ENCODE peak calls at places on chromosome 2, in seven cellular contexts. R, U, J, E, W, F and H are unnamed samples.

GRCh38 chr2:149993316-149993715 is 405.7 kb upstream of the MMADHC start:
- DNase-seq in R (peak), U (no peak), J (no peak), E (no peak), W (no peak), F (no peak), H (peak)

GRCh38 chr2:159146930-159147666 is 139.4 kb downstream of the WDSUB1 start:
- DNase-seq in R (no peak), U (peak), J (peak), E (no peak), W (peak), F (peak), H (no peak)

GRCh38 chr2:43143756-43144155 is 82.7 kb downstream of the ZFP36L2 start:
- DNase-seq in R (no peak), U (no peak), J (no peak), E (no peak), W (no peak), F (no peak), H (no peak)

GRCh38 chr2:175676813-175677212 is 325.3 kb downstream of the LNPK start:
- DNase-seq in R (no peak), U (no peak), J (no peak), E (no peak), W (no peak), F (no peak), H (no peak)

GRCh38 chr2:234722176-234722575 is 225.3 kb upstream of the ARL4C start:
- DNase-seq in R (no peak), U (no peak), J (no peak), E (no peak), W (no peak), F (no peak), H (no peak)

GRCh38 chr2:46825958-46826897 is 89.4 kb downstream of the MCFD2 start:
- DNase-seq in R (no peak), U (no peak), J (no peak), E (no peak), W (peak), F (no peak), H (peak)

GRCh38 chr2:153967248-153967973 is 95.7 kb downstream of the GALNT13 start:
- DNase-seq in R (no peak), U (no peak), J (no peak), E (no peak), W (no peak), F (no peak), H (no peak)

GRCh38 chr2:181683518-181684453 is 3.5 kb upstream of the NEUROD1 start:
- DNase-seq in R (no peak), U (no peak), J (no peak), E (no peak), W (no peak), F (no peak), H (no peak)

GRCh38 chr2:184463866-184464248 is 134.5 kb upstream of the ZNF804A start:
- DNase-seq in R (no peak), U (no peak), J (no peak), E (no peak), W (no peak), F (no peak), H (no peak)

GRCh38 chr2:162890690-162891311 is 52.2 kb upstream of the KCNH7 start:
- DNase-seq in R (no peak), U (no peak), J (no peak), E (peak), W (no peak), F (no peak), H (no peak)

GRCh38 chr2:163348843-163349395 is 386.9 kb downstream of the FIGN start:
- DNase-seq in R (no peak), U (no peak), J (no peak), E (no peak), W (peak), F (no peak), H (no peak)

GRCh38 chr2:231397011-231397927 is 1.8 kb downstream of the B3GNT7 start:
- DNase-seq in R (no peak), U (no peak), J (no peak), E (no peak), W (no peak), F (no peak), H (no peak)

GRCh38 chr2:62455957-62456692 is 49.9 kb downstream of the TMEM17 start:
- DNase-seq in R (no peak), U (no peak), J (no peak), E (no peak), W (no peak), F (no peak), H (no peak)

GRCh38 chr2:238942080-238942761 is 94.3 kb downstream of the TWIST2 start:
- DNase-seq in R (no peak), U (no peak), J (no peak), E (no peak), W (no peak), F (no peak), H (peak)

GRCh38 chr2:29317077-29317517 is 201.9 kb downstream of the CLIP4 start:
- DNase-seq in R (no peak), U (no peak), J (no peak), E (no peak), W (no peak), F (no peak), H (no peak)

GRCh38 chr2:235050992-235051351 is 99.2 kb downstream of the SH3BP4 start:
- DNase-seq in R (peak), U (peak), J (peak), E (peak), W (peak), F (peak), H (peak)

GRCh38 chr2:203670939-203671338 is 35.5 kb upstream of the CD28 start:
- DNase-seq in R (no peak), U (no peak), J (no peak), E (no peak), W (no peak), F (no peak), H (no peak)

GRCh38 chr2:235352541-235352940 is 141.3 kb upstream of the AGAP1 start:
- DNase-seq in R (no peak), U (no peak), J (no peak), E (no peak), W (no peak), F (no peak), H (no peak)

GRCh38 chr2:151634726-151635467 is 99.4 kb downstream of the NEB start:
- DNase-seq in R (no peak), U (no peak), J (no peak), E (no peak), W (no peak), F (no peak), H (no peak)

GRCh38 chr2:215950009-215950408 is 63.3 kb downstream of the MREG start:
- DNase-seq in R (no peak), U (no peak), J (no peak), E (no peak), W (no peak), F (no peak), H (no peak)

GRCh38 chr2:105438104-105438929 is 39.5 kb upstream of the FHL2 start:
- DNase-seq in R (peak), U (peak), J (peak), E (peak), W (peak), F (peak), H (no peak)

GRCh38 chr2:39550701-39551285 is 113.7 kb upstream of the MAP4K3 start:
- DNase-seq in R (no peak), U (no peak), J (no peak), E (no peak), W (no peak), F (no peak), H (no peak)

GRCh38 chr2:209830722-209831465 is 59.3 kb downstream of the UNC80 start:
- DNase-seq in R (no peak), U (no peak), J (no peak), E (no peak), W (no peak), F (no peak), H (no peak)

GRCh38 chr2:20327370-20327769 is 23.3 kb downstream of the PUM2 start:
- DNase-seq in R (no peak), U (no peak), J (no peak), E (no peak), W (no peak), F (no peak), H (no peak)

GRCh38 chr2:64797881-64798590 is 144.3 kb upstream of the SERTAD2 start:
- DNase-seq in R (no peak), U (peak), J (no peak), E (no peak), W (no peak), F (no peak), H (no peak)

GRCh38 chr2:148565272-148565894 is 79.2 kb upstream of the EPC2 start:
- DNase-seq in R (no peak), U (no peak), J (no peak), E (no peak), W (no peak), F (no peak), H (no peak)

GRCh38 chr2:236857781-236858180 is 227.9 kb upstream of the COPS8 start:
- DNase-seq in R (no peak), U (no peak), J (no peak), E (no peak), W (no peak), F (no peak), H (peak)

GRCh38 chr2:150485114-150485870 is 2.2 kb downstream of the RND3 start:
- DNase-seq in R (peak), U (peak), J (peak), E (peak), W (peak), F (peak), H (peak)

GRCh38 chr2:206423147-206423546 is 20.2 kb upstream of the ADAM23 start:
- DNase-seq in R (no peak), U (no peak), J (no peak), E (no peak), W (no peak), F (no peak), H (no peak)

GRCh38 chr2:172162739-172163336 is 60.1 kb upstream of the DLX2 start:
- DNase-seq in R (no peak), U (no peak), J (no peak), E (no peak), W (no peak), F (no peak), H (no peak)

GRCh38 chr2:42195559-42195958 is 26.4 kb downstream of the EML4 start:
- DNase-seq in R (no peak), U (no peak), J (no peak), E (no peak), W (no peak), F (no peak), H (no peak)

GRCh38 chr2:1854747-1855146 is 110.4 kb upstream of the PXDN start:
- DNase-seq in R (no peak), U (no peak), J (no peak), E (no peak), W (peak), F (no peak), H (no peak)

GRCh38 chr2:223044092-223044836 is 7.7 kb upstream of the KCNE4 start:
- DNase-seq in R (no peak), U (no peak), J (no peak), E (no peak), W (no peak), F (no peak), H (no peak)

GRCh38 chr2:109321570-109321969 is 192.6 kb downstream of the SH3RF3 start:
- DNase-seq in R (no peak), U (no peak), J (no peak), E (no peak), W (no peak), F (no peak), H (no peak)

GRCh38 chr2:9770006-9770307 is 73.3 kb upstream of the TAF1B start:
- DNase-seq in R (no peak), U (no peak), J (no peak), E (no peak), W (no peak), F (no peak), H (no peak)

GRCh38 chr2:9770308-9771100 is 72.8 kb upstream of the TAF1B start:
- DNase-seq in R (peak), U (peak), J (no peak), E (peak), W (peak), F (peak), H (peak)

GRCh38 chr2:9772035-9772998 is 71.0 kb upstream of the TAF1B start:
- DNase-seq in R (no peak), U (no peak), J (no peak), E (no peak), W (no peak), F (peak), H (no peak)

GRCh38 chr2:9771481-9772017 is 71.7 kb upstream of the TAF1B start:
- DNase-seq in R (no peak), U (no peak), J (no peak), E (no peak), W (peak), F (no peak), H (no peak)

DNA sequence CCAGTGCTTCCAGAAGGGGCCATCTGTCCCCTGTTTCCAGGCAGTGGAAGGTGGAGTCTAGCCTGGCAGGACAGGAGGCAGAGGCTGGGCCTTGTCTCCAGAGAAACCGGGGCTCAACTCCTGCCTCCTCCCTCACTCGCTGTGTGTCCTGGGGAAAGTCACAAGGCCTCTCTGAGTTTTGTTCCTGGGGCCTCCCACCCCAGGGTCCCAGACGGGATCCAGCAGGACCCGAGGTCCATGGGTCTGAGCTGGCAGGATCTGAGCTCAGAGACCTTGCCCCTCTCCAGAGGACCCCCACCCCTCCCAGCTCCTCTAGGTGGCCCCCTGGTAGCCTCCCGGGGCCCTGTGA is 72.2 kb upstream of the TAF1B start:
- DNase-seq in R (no peak), U (no peak), J (no peak), E (no peak), W (no peak), F (no peak), H (no peak)
- H3K27ac ChIP-seq in R (peak), U (no peak), J (no peak), E (no peak), W (no peak), F (no peak), H (no peak)

GRCh38 chr2:9214866-9215265 is 8.3 kb downstream of the ASAP2 start:
- DNase-seq in R (no peak), U (no peak), J (no peak), E (no peak), W (no peak), F (no peak), H (no peak)

GRCh38 chr2:9212010-9212638 is 5.5 kb downstream of the ASAP2 start:
- DNase-seq in R (no peak), U (peak), J (no peak), E (no peak), W (no peak), F (no peak), H (no peak)

GRCh38 chr2:9213477-9214051 is 7.0 kb downstream of the ASAP2 start:
- DNase-seq in R (no peak), U (no peak), J (no peak), E (no peak), W (no peak), F (no peak), H (no peak)

GRCh38 chr2:9211496-9211895 is 4.9 kb downstream of the ASAP2 start:
- DNase-seq in R (no peak), U (no peak), J (no peak), E (no peak), W (peak), F (no peak), H (no peak)

DNA sequence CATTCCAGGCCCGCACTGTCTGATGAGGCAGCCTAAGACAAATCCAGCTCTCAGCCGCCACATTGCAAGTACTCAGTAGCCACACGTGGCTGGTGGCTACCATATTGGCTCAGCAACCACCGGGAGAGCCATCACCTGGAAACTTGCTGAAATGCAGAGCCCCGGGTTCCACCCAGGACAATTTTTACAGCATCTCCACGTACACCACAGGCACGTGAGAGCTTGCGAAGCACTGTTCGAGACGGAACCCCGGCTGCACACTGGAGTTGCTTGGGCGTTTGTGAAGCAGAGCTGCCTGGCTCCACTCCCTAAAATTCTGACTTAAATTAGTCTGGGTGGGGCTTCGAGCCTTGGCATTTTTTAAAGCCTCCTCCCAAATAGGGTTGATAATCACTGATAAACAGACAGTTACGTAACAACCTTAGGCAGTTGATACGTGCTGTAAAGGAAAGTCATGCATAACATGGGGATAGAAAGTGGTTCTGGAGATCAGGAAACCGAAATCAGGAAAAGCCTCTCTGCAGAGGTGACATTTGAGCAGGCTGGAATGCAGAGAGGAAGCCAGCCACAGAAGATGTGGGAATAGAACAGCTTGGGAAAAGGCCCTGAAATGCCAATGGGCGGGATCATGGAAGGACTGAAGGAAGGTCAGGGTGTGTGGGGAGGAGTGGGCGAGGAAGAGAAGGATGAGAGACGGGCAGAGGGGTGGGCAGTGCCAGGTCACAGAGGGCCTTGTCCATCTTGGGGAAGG is 6.2 kb downstream of the ASAP2 start:
- DNase-seq in R (no peak), U (peak), J (no peak), E (no peak), W (peak), F (peak), H (no peak)
- H3K27ac ChIP-seq in R (peak), U (peak), J (peak), E (no peak), W (peak), F (no peak), H (peak)

GRCh38 chr2:241671457-241672240 is 15.0 kb downstream of the DTYMK start:
- DNase-seq in R (no peak), U (no peak), J (no peak), E (no peak), W (no peak), F (no peak), H (no peak)
- H3K27ac ChIP-seq in R (no peak), U (no peak), J (no peak), E (no peak), W (no peak), F (no peak), H (no peak)

DNA sequence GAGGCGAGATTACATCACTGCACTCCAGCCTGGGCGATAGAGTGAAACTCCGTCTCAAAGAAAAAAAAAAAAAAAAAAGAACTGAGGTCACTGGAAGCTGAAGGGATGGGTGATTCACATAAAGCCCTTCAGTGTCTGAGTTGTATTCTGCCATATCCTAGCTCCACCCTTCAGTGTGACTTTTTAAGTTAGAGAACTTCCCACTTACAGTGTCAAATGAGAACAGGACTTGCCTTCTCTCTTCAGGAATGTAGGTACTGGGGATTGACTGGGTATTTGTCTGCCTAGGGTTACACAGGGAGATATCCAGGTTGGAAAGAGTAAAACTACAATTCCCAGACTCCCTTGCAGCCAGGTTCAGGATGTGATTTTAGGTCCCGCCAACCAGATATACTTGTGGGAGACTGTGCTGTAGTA is 37.9 kb downstream of the EHD3 start:
- DNase-seq in R (no peak), U (no peak), J (no peak), E (no peak), W (no peak), F (no peak), H (no peak)
- H3K27ac ChIP-seq in R (no peak), U (no peak), J (no peak), E (no peak), W (no peak), F (no peak), H (no peak)

GRCh38 chr2:8803658-8804379 is 33.6 kb downstream of the KIDINS220 start:
- DNase-seq in R (peak), U (peak), J (no peak), E (no peak), W (no peak), F (no peak), H (no peak)
- H3K27ac ChIP-seq in R (peak), U (peak), J (no peak), E (no peak), W (no peak), F (no peak), H (no peak)

DNA sequence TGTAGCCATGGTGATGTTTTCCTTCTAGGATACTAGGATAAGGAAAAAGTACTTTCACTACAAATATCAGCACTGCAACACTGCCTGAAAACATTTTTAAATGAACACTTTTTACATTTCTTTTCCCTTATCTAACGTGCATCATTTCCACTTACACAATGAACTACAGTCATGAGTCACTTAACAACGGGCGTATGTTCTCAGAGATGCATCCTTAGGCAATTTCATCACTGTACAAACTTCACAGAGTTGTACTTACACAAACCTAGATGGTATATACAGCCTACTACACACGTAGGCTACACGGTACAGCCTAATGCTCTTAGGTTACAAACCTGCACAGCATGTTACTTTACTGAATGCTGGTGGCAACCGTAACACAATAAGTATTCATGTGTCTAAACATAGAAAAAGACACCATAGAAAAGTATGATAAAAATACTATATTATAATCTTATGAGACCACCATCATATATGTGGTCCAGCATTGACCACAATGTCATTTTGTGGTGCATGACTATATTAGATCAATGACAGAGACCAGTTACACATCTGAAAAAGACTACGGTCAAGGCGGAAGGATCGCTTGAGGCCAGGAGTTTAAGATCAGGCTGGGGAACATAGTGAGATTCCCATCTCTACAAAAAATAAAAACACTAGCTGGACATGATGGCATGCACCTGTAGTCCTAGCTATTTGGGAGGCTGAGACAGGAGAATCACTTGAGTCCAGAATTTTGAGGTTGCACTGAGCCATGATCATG is 39.8 kb downstream of the WDR33 start:
- DNase-seq in R (no peak), U (no peak), J (no peak), E (no peak), W (no peak), F (no peak), H (no peak)
- H3K27ac ChIP-seq in R (no peak), U (no peak), J (no peak), E (no peak), W (no peak), F (no peak), H (no peak)

GRCh38 chr2:156489750-156490466 is 53.7 kb downstream of the GPD2 start:
- DNase-seq in R (no peak), U (no peak), J (no peak), E (no peak), W (no peak), F (no peak), H (no peak)
- H3K27ac ChIP-seq in R (no peak), U (no peak), J (no peak), E (no peak), W (no peak), F (no peak), H (no peak)